ENCODE peak calls at places on chromosome 17, in nine cellular contexts. One of them, this sample, is unnamed.

GRCh38 chr17:27457405-27457730 is 1.1 kb downstream of the KSR1 start:
- DNase-seq in hippocampal formation: no peak
- DNase-seq in NCI-H187: no peak
- DNase-seq in iPS DF 6.9: no peak
- DNase-seq in kidney glomerular epithelial cell: no peak
- DNase-seq in GM20000: no peak
- DNase-seq in sigmoid colon: no peak
- DNase-seq in lower lobe of right lung: no peak
- DNase-seq in NCI-H1092: no peak
- DNase-seq in this sample: no peak

GRCh38 chr17:5821057-5821456 is 236.7 kb upstream of the NLRP1 start:
- DNase-seq in NCI-H187: no peak
- DNase-seq in hippocampal formation: no peak
- DNase-seq in iPS DF 6.9: no peak
- DNase-seq in NCI-H1092: no peak
- DNase-seq in GM20000: no peak
- DNase-seq in kidney glomerular epithelial cell: peak
- DNase-seq in sigmoid colon: no peak
- DNase-seq in lower lobe of right lung: no peak
- DNase-seq in this sample: no peak

GRCh38 chr17:10652984-10653680 is 4.0 kb downstream of the MYH3 start:
- DNase-seq in GM20000: peak
- DNase-seq in lower lobe of right lung: no peak
- DNase-seq in kidney glomerular epithelial cell: no peak
- DNase-seq in iPS DF 6.9: no peak
- DNase-seq in NCI-H1092: no peak
- DNase-seq in sigmoid colon: no peak
- DNase-seq in hippocampal formation: no peak
- DNase-seq in NCI-H187: no peak
- DNase-seq in this sample: no peak

GRCh38 chr17:418421-418751 is 65.8 kb upstream of the RPH3AL start:
- DNase-seq in NCI-H187: no peak
- DNase-seq in iPS DF 6.9: no peak
- DNase-seq in sigmoid colon: no peak
- DNase-seq in GM20000: no peak
- DNase-seq in kidney glomerular epithelial cell: no peak
- DNase-seq in lower lobe of right lung: no peak
- DNase-seq in hippocampal formation: no peak
- DNase-seq in NCI-H1092: no peak
- DNase-seq in this sample: no peak

GRCh38 chr17:50047488-50048126 is 8.3 kb upstream of the ITGA3 start:
- DNase-seq in hippocampal formation: no peak
- DNase-seq in NCI-H1092: no peak
- DNase-seq in GM20000: no peak
- DNase-seq in lower lobe of right lung: no peak
- DNase-seq in iPS DF 6.9: no peak
- DNase-seq in NCI-H187: no peak
- DNase-seq in sigmoid colon: no peak
- DNase-seq in kidney glomerular epithelial cell: peak
- DNase-seq in this sample: no peak

GRCh38 chr17:82718986-82719685 is 2.6 kb downstream of the FN3KRP start:
- DNase-seq in lower lobe of right lung: no peak
- DNase-seq in NCI-H1092: no peak
- DNase-seq in kidney glomerular epithelial cell: no peak
- DNase-seq in NCI-H187: no peak
- DNase-seq in hippocampal formation: no peak
- DNase-seq in sigmoid colon: no peak
- DNase-seq in GM20000: no peak
- DNase-seq in iPS DF 6.9: no peak
- DNase-seq in this sample: no peak

GRCh38 chr17:57488856-57489255 is 232.5 kb downstream of the MSI2 start:
- DNase-seq in GM20000: no peak
- DNase-seq in sigmoid colon: no peak
- DNase-seq in iPS DF 6.9: no peak
- DNase-seq in NCI-H187: no peak
- DNase-seq in hippocampal formation: no peak
- DNase-seq in lower lobe of right lung: no peak
- DNase-seq in NCI-H1092: no peak
- DNase-seq in kidney glomerular epithelial cell: no peak
- DNase-seq in this sample: no peak

GRCh38 chr17:54982399-54982798 is 13.8 kb downstream of the STXBP4 start:
- DNase-seq in sigmoid colon: peak
- DNase-seq in hippocampal formation: no peak
- DNase-seq in NCI-H187: no peak
- DNase-seq in lower lobe of right lung: no peak
- DNase-seq in iPS DF 6.9: no peak
- DNase-seq in kidney glomerular epithelial cell: no peak
- DNase-seq in NCI-H1092: no peak
- DNase-seq in GM20000: no peak
- DNase-seq in this sample: no peak

This sample was measured in DMS79.